ENCODE peak calls at places on chromosomes 12 and 14, in four cellular contexts. P, Q, Y and R are unnamed samples.

GRCh38 chr12:47970843-47971242 is 7.4 kb downstream of the TMEM106C start:
- DNase-seq in P (no peak), Y (no peak), Q (no peak), R (no peak)

GRCh38 chr14:65222434-65222833 is 120.1 kb upstream of the MAX start:
- DNase-seq in Q (no peak), P (peak), Y (no peak), R (peak)

GRCh38 chr12:26164118-26164517 is 31.3 kb upstream of the SSPN start:
- DNase-seq in P (no peak), Y (no peak), Q (no peak), R (no peak)

GRCh38 chr12:118979763-118980406 is 1.5 kb upstream of the SRRM4 start:
- DNase-seq in Q (no peak), P (peak), Y (peak), R (peak)

GRCh38 chr12:82069931-82070514 is 288.2 kb downstream of the CCDC59 start:
- DNase-seq in Y (no peak), P (no peak), Q (no peak), R (no peak)

GRCh38 chr14:91280129-91280528 is 35.6 kb upstream of the GPR68 start:
- DNase-seq in Q (no peak), P (no peak), Y (no peak), R (no peak)

GRCh38 chr12:6167327-6168280 is 32.6 kb upstream of the CD9 start:
- DNase-seq in Y (peak), Q (peak), P (peak), R (no peak)

GRCh38 chr12:4089147-4089606 is 184.4 kb upstream of the CCND2 start:
- DNase-seq in Q (no peak), Y (no peak), P (no peak), R (no peak)

GRCh38 chr12:27780612-27781408 is 774 bp upstream of the MANSC4 start:
- DNase-seq in Y (peak), P (peak), Q (no peak), R (peak)

GRCh38 chr14:98798099-98798498 is 473.9 kb downstream of the BCL11B start:
- DNase-seq in Q (no peak), Y (no peak), P (no peak), R (peak)

GRCh38 chr14:21070083-21070609 is at the start of gene ARHGEF40:
- DNase-seq in Q (no peak), P (peak), Y (no peak), R (peak)

GRCh38 chr14:50038398-50039119 is 77.8 kb downstream of the VCPKMT start:
- DNase-seq in Y (peak), P (peak), Q (peak), R (no peak)

GRCh38 chr14:104395941-104396681 is 183.5 kb upstream of the C14orf180 start:
- DNase-seq in P (no peak), Q (no peak), Y (no peak), R (no peak)

DNA sequence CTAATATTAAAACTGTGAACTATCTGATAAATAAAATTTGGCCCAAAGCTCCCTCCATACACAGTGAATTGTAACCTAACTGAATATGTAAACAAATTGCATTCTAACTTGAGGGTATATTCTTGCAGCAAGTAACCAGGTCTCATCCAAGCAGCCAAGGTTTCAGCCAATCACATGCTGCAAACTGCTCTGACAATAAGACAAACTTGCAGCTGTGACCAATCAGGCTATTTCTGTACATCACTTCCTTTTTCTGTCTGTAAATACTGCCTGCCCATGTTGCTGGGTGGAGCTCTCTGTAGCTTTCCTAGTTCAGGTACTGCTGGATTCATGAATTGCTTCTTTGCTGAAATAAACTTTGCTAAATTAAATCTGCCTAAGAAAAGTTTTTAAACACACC is 499.0 kb downstream of the GALC start:
- DNase-seq in Q (no peak), Y (no peak), P (no peak), R (no peak)
- TF ChIP-seq FOXK2 in Q (no peak), Y (no peak), P (no peak), R (no peak)

GRCh38 chr14:94018308-94018707 is 7.8 kb upstream of the OTUB2 start:
- DNase-seq in Q (no peak), Y (no peak), P (no peak), R (no peak)
- TF ChIP-seq SP1 in Q (no peak), Y (no peak), P (no peak), R (no peak)

GRCh38 chr12:130705174-130705880 is 10.8 kb downstream of the RIMBP2 start:
- DNase-seq in Y (no peak), P (no peak), Q (no peak), R (no peak)
- TF ChIP-seq FOXK2 in Y (no peak), P (no peak), Q (no peak), R (no peak)

GRCh38 chr12:52645982-52646381 is 6.0 kb downstream of the KRT2 start:
- DNase-seq in P (peak), Y (no peak), Q (no peak), R (no peak)

GRCh38 chr12:52643233-52644077 is 8.6 kb downstream of the KRT2 start:
- DNase-seq in Q (no peak), Y (no peak), P (no peak), R (no peak)

GRCh38 chr12:52646613-52647012 is 5.4 kb downstream of the KRT2 start:
- DNase-seq in P (no peak), Q (no peak), Y (no peak), R (no peak)

GRCh38 chr12:52644078-52644415 is 8.0 kb downstream of the KRT2 start:
- DNase-seq in Q (no peak), P (no peak), Y (no peak), R (no peak)

DNA sequence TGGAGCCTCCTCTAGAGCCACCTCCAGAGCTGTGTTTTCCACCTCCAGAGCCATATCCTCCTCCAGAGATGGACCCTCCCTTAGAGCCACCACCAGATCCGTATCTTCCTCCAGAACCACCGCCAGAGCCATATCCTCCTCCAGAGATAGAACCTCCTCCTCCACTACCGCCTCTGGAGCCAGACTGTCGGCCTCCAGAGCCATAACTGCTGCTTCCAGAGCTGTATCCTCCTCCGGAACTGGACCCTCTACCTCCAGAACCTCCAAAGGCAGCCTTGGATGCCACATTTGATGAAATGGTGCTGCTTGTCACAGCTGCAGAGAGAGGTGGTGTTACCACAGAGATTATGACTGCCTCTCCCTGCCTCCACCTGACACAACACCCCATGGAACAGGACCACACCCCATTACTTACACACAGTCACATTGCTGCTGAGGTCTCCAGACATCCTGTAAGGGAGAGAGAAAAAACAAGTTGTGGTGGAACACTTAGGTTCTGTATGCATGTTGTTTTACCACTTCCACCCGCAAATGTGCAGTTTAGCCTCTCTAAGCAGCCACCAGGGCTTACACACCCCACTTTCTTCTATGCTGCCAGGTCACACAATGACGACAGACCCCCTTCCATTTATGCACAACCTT is 6.8 kb downstream of the KRT2 start:
- DNase-seq in P (peak), Q (no peak), Y (no peak), R (no peak)
- TF ChIP-seq SP1 in P (no peak), Q (no peak), Y (no peak), R (no peak)

GRCh38 chr14:76298896-76299295 is 77.0 kb upstream of the ESRRB start:
- DNase-seq in P (no peak), Y (no peak), Q (no peak), R (no peak)
- TF ChIP-seq FOXK2 in P (no peak), Y (no peak), Q (no peak), R (no peak)